ENCODE peak calls at places on chromosomes 3 and 15, in six cellular contexts. P is cardiac muscle cell, U is IMR-90, F is PC-9, D is transverse colon, C is right atrium auricular region. I is an unnamed sample.
A peak's percentile ranks its signal among the peaks of the same experiment; 100 is the strongest.

GRCh38 chr3:14132120-14132519 is 7.3 kb downstream of the TMEM43 start:
- DNase-seq in P (no peak), U (no peak), F (no peak), D (no peak), C (no peak), I (no peak)

GRCh38 chr3:99645277-99646106 is 7.1 kb downstream of the COL8A1 start:
- DNase-seq in P (peak; percentile 30), U (peak; percentile 81), F (no peak), D (no peak), C (no peak), I (no peak)

GRCh38 chr3:128353361-128353965 is 113.2 kb downstream of the DNAJB8 start:
- DNase-seq in P (no peak), U (no peak), F (peak; percentile 6), D (no peak), C (no peak), I (no peak)

GRCh38 chr3:48404440-48405342 is 25.2 kb downstream of the PLXNB1 start:
- DNase-seq in P (no peak), U (no peak), F (no peak), D (no peak), C (peak; percentile 57), I (no peak)

GRCh38 chr15:27878841-27879240 is 220.3 kb downstream of the OCA2 start:
- DNase-seq in P (no peak), U (no peak), F (no peak), D (no peak), C (no peak), I (no peak)

GRCh38 chr3:141462176-141462859 is 24.5 kb upstream of the RASA2 start:
- DNase-seq in P (no peak), U (no peak), F (no peak), D (no peak), C (no peak), I (no peak)

GRCh38 chr3:17233398-17233800 is 348.6 kb downstream of the PLCL2 start:
- DNase-seq in P (peak; percentile 71), U (peak; percentile 67), F (peak; percentile 69), D (no peak), C (no peak), I (peak; percentile 1)

GRCh38 chr3:21750291-21750690 is 719 bp downstream of the ZNF385D start:
- DNase-seq in P (no peak), U (peak; percentile 38), F (peak; percentile 59), D (no peak), C (no peak), I (no peak)

GRCh38 chr15:55774113-55774970 is 31.4 kb upstream of the PRTG start:
- DNase-seq in P (peak; percentile 58), U (peak; percentile 10), F (no peak), D (peak; percentile 38), C (peak; percentile 60), I (peak; percentile 3)

GRCh38 chr3:72474775-72475174 is 373.5 kb downstream of the SHQ1 start:
- DNase-seq in P (no peak), U (no peak), F (no peak), D (no peak), C (no peak), I (no peak)

GRCh38 chr3:158775801-158776399 is 26.0 kb upstream of the MFSD1 start:
- DNase-seq in P (peak; percentile 8), U (peak; percentile 21), F (no peak), D (no peak), C (no peak), I (no peak)

GRCh38 chr3:147572970-147573340 is 163.8 kb downstream of the ZIC1 start:
- DNase-seq in P (no peak), U (no peak), F (no peak), D (no peak), C (no peak), I (no peak)

GRCh38 chr3:58082047-58082446 is 73.8 kb downstream of the FLNB start:
- DNase-seq in P (no peak), U (peak; percentile 91), F (no peak), D (no peak), C (no peak), I (peak; percentile 67)

GRCh38 chr3:58074997-58075396 is 66.8 kb downstream of the FLNB start:
- DNase-seq in P (no peak), U (no peak), F (no peak), D (no peak), C (no peak), I (no peak)

GRCh38 chr3:120622870-120623718 is 27.0 kb downstream of the NDUFB4 start:
- DNase-seq in P (no peak), U (peak; percentile 82), F (peak; percentile 82), D (peak; percentile 11), C (no peak), I (no peak)

GRCh38 chr15:40906947-40907802 is 12.9 kb downstream of the VPS18 start:
- DNase-seq in P (no peak), U (peak; percentile 41), F (no peak), D (peak; percentile 75), C (no peak), I (peak; percentile 54)

GRCh38 chr15:86555939-86556725 is 476.5 kb downstream of the AGBL1 start:
- DNase-seq in P (no peak), U (no peak), F (no peak), D (no peak), C (no peak), I (no peak)

GRCh38 chr3:115194461-115194860 is 47.4 kb upstream of the ZBTB20 start:
- DNase-seq in P (no peak), U (peak; percentile 46), F (no peak), D (no peak), C (no peak), I (no peak)

GRCh38 chr3:135565481-135565880 is 400.0 kb upstream of the PPP2R3A start:
- DNase-seq in P (no peak), U (no peak), F (no peak), D (no peak), C (no peak), I (no peak)
- H3K4me1 ChIP-seq in P (no peaks in the 10 kb centered on the region), U (no peaks in the 10 kb centered on the region), F (no peaks in the 10 kb centered on the region), D (no peaks in the 10 kb centered on the region), C (no peaks in the 10 kb centered on the region), I (no peaks in the 10 kb centered on the region)

GRCh38 chr15:56942118-56942517 is 23.7 kb downstream of the TCF12 start:
- DNase-seq in P (no peak), U (no peak), F (no peak), D (no peak), C (no peak), I (no peak)

GRCh38 chr15:56944485-56944884 is 26.0 kb downstream of the TCF12 start:
- DNase-seq in P (no peak), U (no peak), F (no peak), D (no peak), C (no peak), I (no peak)

GRCh38 chr15:56940388-56940787 is 21.9 kb downstream of the TCF12 start:
- DNase-seq in P (no peak), U (no peak), F (no peak), D (no peak), C (no peak), I (no peak)

GRCh38 chr15:56946150-56946549 is 27.7 kb downstream of the TCF12 start:
- DNase-seq in P (no peak), U (no peak), F (no peak), D (no peak), C (no peak), I (no peak)

GRCh38 chr15:56943398-56943797 is 25.0 kb downstream of the TCF12 start:
- DNase-seq in P (no peak), U (peak; percentile 69), F (no peak), D (no peak), C (no peak), I (no peak)
- H3K36me3 ChIP-seq in P (no peaks in the 10 kb centered on the region), U (no peaks in the 10 kb centered on the region), F (no peaks in the 10 kb centered on the region), D (no peaks in the 10 kb centered on the region), C (no peaks in the 10 kb centered on the region), I (no peaks in the 10 kb centered on the region)

GRCh38 chr3:149579161-149579560 is 78.7 kb downstream of the WWTR1 start:
- DNase-seq in P (no peak), U (no peak), F (no peak), D (no peak), C (no peak), I (no peak)
- H3K27ac ChIP-seq in P (no peak overlapping the region), U (peak overlapping the region; percentile 1), F (peak overlapping the region; percentile 98), D (peak overlapping the region; percentile 45), C (peak overlapping the region; percentile 15), I (no peak overlapping the region)

DNA sequence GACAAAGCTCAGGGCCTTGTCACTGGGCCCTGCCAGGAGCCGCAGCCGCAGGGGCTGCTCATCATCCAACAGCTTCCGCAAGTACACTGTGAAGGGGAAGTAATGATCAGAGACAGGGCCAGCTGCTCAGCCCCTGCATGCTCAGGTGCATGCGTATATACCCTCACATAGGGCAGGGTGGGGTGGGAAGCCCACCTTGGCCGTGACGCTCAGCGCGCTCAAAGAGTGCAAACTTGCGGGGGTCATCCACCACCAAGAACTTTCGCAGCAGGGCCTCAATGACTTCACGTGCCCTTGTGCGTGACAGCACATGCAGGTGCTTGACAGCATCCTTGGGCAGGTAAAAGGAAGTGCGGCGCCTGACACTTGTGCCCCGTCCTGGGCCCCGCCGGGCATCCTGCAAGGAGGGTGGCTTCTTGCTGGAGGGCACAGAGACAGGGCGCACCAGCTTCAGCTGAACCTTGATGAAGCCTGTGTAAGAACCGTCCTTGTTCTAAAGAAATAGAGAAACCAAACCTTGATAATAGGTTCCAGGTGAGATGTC is 3.4 kb upstream of the TUSC2 start:
- DNase-seq in P (no peak), U (no peak), F (no peak), D (no peak), C (no peak), I (no peak)
- H3K4me1 ChIP-seq in P (peaks cover 10% of the 10 kb centered on the region), U (peaks cover 21% of the 10 kb centered on the region), F (peaks cover 19% of the 10 kb centered on the region), D (peaks cover 47% of the 10 kb centered on the region), C (no peaks in the 10 kb centered on the region), I (peaks cover 53% of the 10 kb centered on the region)

DNA sequence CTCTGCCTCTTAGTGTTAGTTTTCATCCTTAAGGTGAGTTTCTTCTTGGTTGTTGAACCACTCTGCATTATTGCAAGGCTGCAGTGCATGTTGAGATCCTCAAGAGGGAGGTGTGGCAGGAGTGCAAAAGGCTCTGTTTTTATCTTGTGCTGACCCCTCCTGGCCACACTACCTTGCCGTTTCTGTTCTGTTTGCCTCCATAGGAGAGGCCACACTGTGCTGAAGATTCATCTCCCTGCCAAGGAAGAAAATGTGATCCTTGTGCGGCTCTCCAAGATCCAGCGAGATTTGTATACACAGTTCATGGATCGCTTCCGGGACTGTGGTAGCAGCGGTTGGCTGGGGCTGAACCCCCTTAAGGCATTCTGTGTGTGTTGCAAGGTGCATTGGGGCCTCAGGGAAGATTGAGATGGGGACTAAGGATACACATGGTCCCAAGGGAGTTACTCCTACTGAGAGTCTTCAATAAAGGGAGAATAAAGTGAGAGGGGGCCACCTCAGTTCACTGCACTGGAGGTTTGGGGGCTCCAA is 33.0 kb upstream of the TEX264 start:
- DNase-seq in P (peak; percentile 56), U (peak; percentile 71), F (peak; percentile 59), D (peak; percentile 35), C (no peak), I (no peak)
- H3K36me3 ChIP-seq in P (peaks cover 70% of the 10 kb centered on the region), U (peaks cover 43% of the 10 kb centered on the region), F (no peaks in the 10 kb centered on the region), D (no peaks in the 10 kb centered on the region), C (peaks cover 90% of the 10 kb centered on the region), I (peaks cover 58% of the 10 kb centered on the region)

DNA sequence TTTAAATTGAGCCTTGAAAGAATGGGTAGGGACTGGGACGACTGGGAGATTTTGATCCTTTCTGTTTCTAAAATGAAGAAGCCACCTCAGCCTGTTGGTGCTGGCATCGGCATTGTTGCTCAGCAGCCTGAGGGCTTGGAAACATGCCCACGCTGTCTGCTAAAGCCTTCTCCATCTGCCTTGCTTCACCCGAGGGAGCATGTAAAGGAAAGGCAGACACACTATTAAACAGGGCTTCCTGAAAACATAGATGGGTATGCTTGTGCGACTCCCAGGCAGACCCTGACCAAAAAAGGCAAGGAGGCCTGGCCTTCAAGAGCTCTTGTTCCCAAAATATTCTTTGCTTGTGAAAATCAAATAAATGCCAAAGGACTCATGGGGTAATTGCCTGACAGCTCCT is 84.2 kb upstream of the SLC4A7 start:
- DNase-seq in P (no peak), U (peak; percentile 72), F (no peak), D (peak; percentile 57), C (no peak), I (no peak)
- H3K27ac ChIP-seq in P (no peak overlapping the region), U (no peak overlapping the region), F (no peak overlapping the region), D (peak overlapping the region; percentile 10), C (peak overlapping the region; percentile 0), I (no peak overlapping the region)